ENCODE peak calls at places on chromosomes 16 and 17, in six cellular contexts. N, R, O, P, J and A are unnamed samples.

GRCh38 chr16:8958344-8958808 is 5.3 kb downstream of the USP7 start:
- DNase-seq in P (no peak), J (no peak), O (no peak), R (no peak), N (no peak), A (no peak)

GRCh38 chr16:2999929-3000328 is 12.8 kb upstream of the CLDN9 start:
- DNase-seq in N (no peak), J (no peak), P (no peak), R (no peak), O (no peak), A (no peak)

GRCh38 chr16:25988089-25988488 is 296.3 kb downstream of the HS3ST4 start:
- DNase-seq in P (no peak), J (no peak), O (no peak), N (no peak), R (no peak), A (no peak)

GRCh38 chr17:38705523-38705802 is 390 bp downstream of the MLLT6 start:
- DNase-seq in O (no peak), N (no peak), J (no peak), P (no peak), R (no peak), A (no peak)

GRCh38 chr16:77993586-77993985 is 28.8 kb upstream of the CLEC3A start:
- DNase-seq in N (no peak), O (no peak), P (no peak), R (no peak), J (no peak), A (no peak)

GRCh38 chr17:83109793-83110645 is 30.6 kb downstream of the METRNL start:
- DNase-seq in P (peak), N (peak), J (peak), R (peak), O (peak), A (peak)

GRCh38 chr17:68834328-68834836 is 120.8 kb downstream of the ABCA8 start:
- DNase-seq in J (no peak), R (no peak), O (no peak), P (no peak), N (no peak), A (no peak)

GRCh38 chr16:47342055-47342454 is 118.8 kb downstream of the ITFG1 start:
- DNase-seq in O (no peak), P (no peak), R (no peak), N (no peak), J (no peak), A (no peak)

GRCh38 chr16:14310519-14310991 is 239.4 kb downstream of the MRTFB start:
- DNase-seq in R (no peak), O (no peak), N (no peak), P (no peak), J (no peak), A (no peak)

GRCh38 chr17:49231563-49231894 is 942 bp upstream of the PHOSPHO1 start:
- DNase-seq in O (no peak), P (no peak), N (no peak), J (no peak), R (no peak), A (no peak)

GRCh38 chr16:66741131-66741900 is 10.1 kb downstream of the DYNC1LI2 start:
- DNase-seq in N (peak), P (peak), R (peak), J (peak), O (peak), A (peak)

GRCh38 chr16:31268033-31268365 is 8.2 kb downstream of the ITGAM start:
- DNase-seq in N (no peak), J (no peak), R (no peak), P (no peak), O (no peak), A (no peak)

GRCh38 chr16:79329163-79329521 is 271.4 kb downstream of the MAF start:
- DNase-seq in O (no peak), R (no peak), N (no peak), P (no peak), J (no peak), A (no peak)

GRCh38 chr16:86507173-86508027 is 2.9 kb upstream of the FOXF1 start:
- DNase-seq in J (no peak), R (no peak), N (no peak), O (no peak), P (no peak), A (no peak)

GRCh38 chr17:31841850-31842415 is 17.1 kb downstream of the COPRS start:
- DNase-seq in P (no peak), O (no peak), J (no peak), N (no peak), R (no peak), A (no peak)

GRCh38 chr17:31838641-31839225 is 20.3 kb downstream of the COPRS start:
- DNase-seq in N (no peak), P (no peak), J (no peak), O (no peak), R (no peak), A (no peak)

GRCh38 chr17:31843382-31843780 is 15.7 kb downstream of the COPRS start:
- DNase-seq in R (no peak), O (no peak), P (no peak), J (no peak), N (no peak), A (no peak)

GRCh38 chr17:31842416-31843381 is 16.3 kb downstream of the COPRS start:
- DNase-seq in N (peak), R (peak), O (peak), J (peak), P (peak), A (peak)
- H3K4me3 ChIP-seq in N (no peak), R (no peak), O (peak), J (no peak), P (peak), A (no peak)

DNA sequence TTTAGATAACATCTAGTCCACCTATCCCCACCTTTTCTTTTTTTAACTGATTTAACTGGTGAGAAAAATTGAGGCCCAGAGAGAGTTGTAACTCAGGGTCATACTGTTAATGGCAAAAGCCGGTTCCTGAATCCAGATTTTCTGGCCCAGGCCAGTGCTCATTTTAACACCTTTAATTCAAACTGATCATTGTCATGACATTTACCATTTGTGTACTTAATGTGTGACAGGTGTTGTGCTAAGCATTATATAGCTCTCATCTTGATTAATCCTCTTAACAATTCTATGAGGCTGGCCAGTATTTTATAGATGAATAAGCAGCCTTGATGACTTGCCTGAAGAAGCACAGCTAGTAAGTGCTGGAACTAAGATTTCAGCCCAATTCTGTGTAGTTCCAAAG is 14.4 kb downstream of the RHOT1 start:
- DNase-seq in J (no peak), P (no peak), R (no peak), O (no peak), N (no peak), A (no peak)
- TF ChIP-seq POLR2A in J (no peak), P (no peak), R (no peak), O (no peak), N (no peak), A (no peak)

DNA sequence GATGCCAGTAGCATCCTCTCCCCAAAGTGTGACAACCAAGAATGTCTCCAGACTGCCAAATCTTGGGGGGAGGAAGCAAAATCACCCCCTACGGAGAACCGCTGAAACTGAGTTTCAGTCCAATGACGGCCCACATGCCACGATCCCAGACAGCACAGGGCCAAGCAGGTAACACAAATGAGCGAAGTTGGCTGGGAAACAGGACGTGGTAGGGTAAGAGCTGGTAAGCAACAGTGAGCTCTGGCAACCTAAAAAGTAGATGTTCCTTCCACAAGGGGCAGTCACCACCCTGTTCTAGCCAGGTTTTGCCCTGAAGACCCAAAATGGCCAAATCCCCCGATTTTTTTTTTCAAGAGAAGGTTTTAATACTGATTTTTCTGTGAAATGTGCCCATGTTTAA is 25.4 kb downstream of the ZFHX3 start:
- DNase-seq in J (no peak), P (no peak), O (no peak), R (no peak), N (no peak), A (no peak)
- TF ChIP-seq CTCF in J (no peak), P (no peak), O (no peak), R (no peak), N (peak), A (no peak)

DNA sequence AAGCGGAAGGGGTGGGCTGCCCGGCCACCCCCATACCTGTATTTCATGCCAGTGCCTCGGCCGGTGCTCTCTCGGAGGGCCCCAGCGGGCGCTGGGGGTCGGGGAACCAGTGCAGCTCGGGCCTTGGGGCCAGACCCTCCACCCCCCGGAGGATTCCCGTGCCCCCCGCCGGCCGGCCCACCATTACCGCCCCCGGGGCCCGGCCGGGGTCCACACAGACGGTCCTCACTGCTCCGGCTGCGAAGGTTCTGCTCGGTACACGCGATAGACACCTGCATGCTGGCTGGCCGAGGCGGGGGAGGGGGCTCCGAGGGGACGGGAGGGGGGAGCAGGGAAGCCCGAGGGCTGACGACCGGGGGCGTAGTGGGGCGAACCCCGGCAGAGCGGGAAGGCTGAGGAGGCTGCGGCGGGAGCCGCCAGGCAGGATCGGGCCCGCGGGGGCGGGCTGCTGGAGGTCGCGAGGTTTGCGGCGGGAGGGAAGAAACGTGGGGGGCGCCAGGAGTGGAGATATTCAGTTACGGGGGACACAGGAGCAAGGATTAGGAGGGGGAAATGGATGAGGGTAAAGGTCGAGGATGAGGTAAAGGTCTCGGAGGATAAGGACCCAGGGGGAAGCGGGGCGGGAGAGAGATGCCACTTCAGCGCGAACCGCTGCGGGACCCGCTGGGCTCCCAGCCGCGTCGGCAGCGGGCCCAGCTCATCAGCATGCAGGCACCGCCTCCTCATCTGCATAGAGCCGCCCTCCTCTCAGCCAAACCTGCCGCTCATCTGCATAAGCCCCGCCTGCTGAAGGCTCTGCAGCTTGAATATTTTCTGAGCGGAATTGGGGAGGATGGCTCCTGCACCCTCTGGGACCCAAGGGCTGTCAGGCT is at the start of gene KCNAB3:
- DNase-seq in R (no peak), J (no peak), P (peak), O (peak), N (no peak), A (no peak)
- H3K4me3 ChIP-seq in R (no peak), J (no peak), P (peak), O (peak), N (peak), A (no peak)

GRCh38 chr17:4072487-4073157 is 70.2 kb downstream of the ZZEF1 start:
- DNase-seq in O (no peak), N (no peak), P (no peak), J (no peak), R (no peak), A (no peak)

GRCh38 chr17:4068918-4069317 is 73.9 kb downstream of the ZZEF1 start:
- DNase-seq in J (no peak), P (no peak), O (no peak), R (no peak), N (no peak), A (no peak)

GRCh38 chr17:4074831-4075495 is 67.9 kb downstream of the ZZEF1 start:
- DNase-seq in R (no peak), P (no peak), N (peak), J (no peak), O (no peak), A (no peak)

DNA sequence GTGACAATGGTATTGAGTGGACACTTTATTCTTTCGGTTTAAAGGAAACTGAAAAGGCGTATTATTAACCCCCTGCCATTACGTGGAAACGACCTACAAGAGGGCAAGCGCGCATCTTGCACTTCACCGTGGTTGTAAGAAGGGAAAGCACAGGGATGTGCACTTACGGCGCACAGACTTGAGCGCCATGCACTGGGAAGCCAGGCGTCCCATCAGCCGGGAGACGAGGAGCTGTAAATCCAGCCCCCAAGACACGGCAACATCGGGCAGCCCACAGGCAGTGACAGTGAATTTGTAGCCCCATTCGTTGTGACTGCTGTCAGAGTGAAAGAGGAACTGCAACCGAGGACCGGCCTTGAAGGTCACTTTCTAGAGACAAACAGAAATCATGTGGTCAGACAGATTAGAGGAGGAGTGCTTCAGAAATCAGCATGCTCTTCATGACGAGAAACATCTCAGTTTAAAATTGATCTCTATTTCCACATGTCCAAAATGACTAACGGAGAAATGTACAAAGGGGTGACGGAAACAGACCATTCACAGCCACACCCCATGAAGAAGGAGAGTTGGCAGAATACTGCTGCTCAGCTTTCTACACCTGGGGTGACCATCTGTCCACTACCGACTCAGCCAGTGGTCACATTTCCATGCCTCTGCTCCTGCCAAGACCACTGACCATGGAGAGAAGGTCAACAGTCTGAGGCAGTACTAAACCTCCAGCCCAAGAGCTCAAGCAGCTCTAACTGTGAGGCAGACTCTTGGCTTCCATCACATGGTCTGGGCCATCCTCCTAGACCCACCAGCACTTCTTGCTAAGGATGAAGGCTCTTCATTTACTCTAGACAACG is 68.6 kb downstream of the ZZEF1 start:
- DNase-seq in R (no peak), N (no peak), P (no peak), O (no peak), J (peak), A (no peak)
- TF ChIP-seq POLR2A in R (no peak), N (no peak), P (no peak), O (no peak), J (no peak), A (no peak)

GRCh38 chr17:80765241-80766022 is 220.8 kb downstream of the RPTOR start:
- DNase-seq in O (no peak), P (no peak), J (no peak), R (no peak), N (no peak), A (no peak)
- TF ChIP-seq CTCF in O (no peak), P (no peak), J (no peak), R (no peak), N (no peak), A (no peak)

DNA sequence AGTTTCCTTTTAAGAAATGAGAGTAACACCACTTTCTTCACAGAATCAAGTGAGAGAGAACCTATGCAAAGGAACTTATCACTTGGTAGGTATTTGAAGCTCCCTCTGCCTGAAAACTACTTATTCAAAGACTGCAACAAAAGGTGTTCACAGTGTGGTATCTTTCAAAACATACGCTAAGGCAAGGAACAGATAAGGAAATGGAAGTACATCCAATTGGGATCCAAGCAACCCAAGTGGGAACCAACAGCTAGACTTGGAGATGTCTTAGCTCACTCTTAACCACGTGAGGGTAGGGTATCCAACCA is 431 bp upstream of the PPM1E start:
- DNase-seq in N (no peak), P (no peak), R (no peak), J (no peak), O (no peak), A (no peak)
- H3K4me3 ChIP-seq in N (no peak), P (peak), R (no peak), J (peak), O (no peak), A (no peak)

GRCh38 chr17:28726912-28727726 is 1.1 kb upstream of the TLCD1 start:
- DNase-seq in O (peak), R (peak), N (peak), J (peak), P (peak), A (peak)
- TF ChIP-seq POLR2A in O (peak), R (no peak), N (peak), J (no peak), P (no peak), A (no peak)

DNA sequence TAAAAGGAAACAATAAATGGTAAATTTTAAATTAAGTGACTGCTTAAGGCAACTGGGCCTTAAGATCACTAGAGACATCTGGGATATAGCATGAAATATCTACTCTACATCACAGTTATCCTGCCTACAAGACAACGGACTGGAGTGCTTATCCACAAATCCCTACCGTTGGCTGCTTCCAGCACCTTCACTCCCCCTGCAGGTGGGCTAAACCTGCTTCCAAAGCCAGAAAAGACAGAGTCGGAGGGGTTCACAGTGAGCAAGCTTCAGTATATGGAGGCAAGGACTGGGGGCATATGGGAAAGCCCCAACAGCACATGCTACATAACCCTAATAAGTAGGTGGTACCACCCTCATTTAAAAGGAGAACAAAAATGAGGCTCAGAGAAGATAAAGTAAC is 45.3 kb downstream of the GRIN2A start:
- DNase-seq in J (no peak), O (no peak), R (no peak), P (no peak), N (no peak), A (no peak)
- TF ChIP-seq CTCF in J (no peak), O (no peak), R (no peak), P (no peak), N (no peak), A (no peak)

GRCh38 chr16:71524566-71525553 is 1.4 kb upstream of the CHST4 start:
- DNase-seq in O (no peak), N (no peak), P (no peak), J (no peak), R (no peak), A (no peak)

GRCh38 chr16:71528257-71528656 is 2.0 kb downstream of the CHST4 start:
- DNase-seq in R (no peak), P (no peak), N (no peak), J (no peak), O (no peak), A (no peak)

GRCh38 chr16:71520550-71520949 is 5.7 kb upstream of the CHST4 start:
- DNase-seq in N (no peak), J (no peak), O (no peak), P (no peak), R (no peak), A (no peak)

GRCh38 chr16:71528863-71529262 is 2.6 kb downstream of the CHST4 start:
- DNase-seq in O (no peak), N (no peak), J (no peak), R (no peak), P (no peak), A (no peak)

DNA sequence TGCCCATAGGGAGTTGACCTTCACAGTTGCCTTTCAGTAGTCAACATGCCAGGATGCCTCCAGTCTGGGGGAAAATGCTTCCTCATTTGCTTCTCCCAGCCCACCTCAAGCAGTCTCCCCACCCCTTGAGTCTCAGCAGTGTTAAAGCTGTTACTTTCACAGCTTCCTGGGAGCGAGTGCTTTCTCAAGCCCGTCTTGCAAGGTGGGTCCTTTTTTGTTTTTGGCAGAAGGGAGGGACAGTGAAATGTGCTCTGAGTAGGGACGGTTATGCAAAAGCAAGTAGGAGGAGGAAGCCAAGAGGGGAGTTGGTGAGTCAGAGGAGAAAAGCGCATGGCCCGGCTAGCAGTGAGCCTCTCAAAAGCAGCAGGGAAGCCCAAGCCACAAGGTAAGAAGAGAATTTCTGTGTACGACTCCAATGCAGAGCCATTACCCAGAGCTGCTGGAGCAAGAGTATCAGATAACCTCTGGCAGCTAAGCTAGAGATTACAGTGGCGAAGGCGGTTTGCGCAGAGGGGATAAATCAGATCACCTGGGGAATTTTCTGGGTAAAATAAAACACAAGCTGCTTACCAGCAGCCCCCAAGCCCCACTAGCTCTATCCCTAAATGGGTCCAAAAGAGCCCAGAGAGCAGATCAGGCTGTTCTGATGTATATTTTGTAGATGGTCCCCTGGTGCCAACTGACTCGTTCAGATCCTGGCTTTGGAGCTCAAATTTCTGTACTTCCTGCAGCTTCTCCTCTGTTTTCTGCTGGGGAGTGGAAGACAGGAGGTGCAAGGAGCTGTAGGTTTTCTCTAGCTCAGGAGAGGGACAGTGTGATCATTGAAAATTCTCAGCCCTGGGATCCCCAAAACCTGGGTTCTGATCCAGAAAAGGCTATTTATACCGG is at the start of gene CHST4:
- DNase-seq in P (peak), J (no peak), O (no peak), R (no peak), N (no peak), A (no peak)
- H3K4me3 ChIP-seq in P (peak), J (no peak), O (no peak), R (no peak), N (no peak), A (no peak)